ENCODE peak calls at places on chromosomes 4 and X, in five cellular contexts. I is HFF-Myc, J is prostate gland, Z is bronchial epithelial cell, F is IMR-90. P is an unnamed sample.

GRCh38 chrX:30060718-30061117 is 154.6 kb upstream of the MAGEB2 start:
- DNase-seq in F (peak; percentile 21), J (peak; percentile 4), Z (no peak), I (no peak), P (peak; percentile 44)

GRCh38 chr4:180827193-180827592 is 1416.0 kb upstream of the TENM3 start:
- DNase-seq in I (no peak), F (peak; percentile 39), Z (no peak), J (no peak), P (peak; percentile 49)

GRCh38 chr4:123216946-123217345 is 179.6 kb upstream of the SPRY1 start:
- DNase-seq in J (no peak), I (no peak), Z (no peak), F (no peak), P (no peak)

GRCh38 chr4:8853249-8853648 is 18.4 kb downstream of the HMX1 start:
- DNase-seq in F (no peak), J (no peak), I (no peak), Z (no peak), P (no peak)

GRCh38 chr4:150021483-150021882 is 56.8 kb upstream of the DCLK2 start:
- DNase-seq in Z (no peak), J (no peak), I (no peak), F (no peak), P (no peak)

GRCh38 chr4:46354863-46355262 is 35.1 kb downstream of the GABRA2 start:
- DNase-seq in Z (no peak), F (no peak), I (no peak), J (no peak), P (no peak)

GRCh38 chrX:69062493-69062892 is 102.8 kb downstream of the PJA1 start:
- DNase-seq in J (no peak), Z (no peak), I (no peak), F (no peak), P (no peak)

GRCh38 chr4:69744157-69744478 is 16.3 kb downstream of the SULT1B1 start:
- DNase-seq in F (no peak), I (no peak), Z (no peak), J (no peak), P (no peak)

GRCh38 chrX:11100281-11101035 is 10.7 kb upstream of the HCCS start:
- DNase-seq in I (no peak), Z (peak; percentile 66), J (peak; percentile 36), F (peak; percentile 80), P (peak; percentile 75)

GRCh38 chrX:40096395-40097091 is 1.2 kb downstream of the BCOR start:
- DNase-seq in J (peak; percentile 25), I (no peak), F (peak; percentile 45), Z (no peak), P (peak; percentile 58)

GRCh38 chr4:91734682-91735081 is 569.1 kb upstream of the GRID2 start:
- DNase-seq in F (no peak), I (no peak), Z (peak; percentile 29), J (no peak), P (peak; percentile 36)

GRCh38 chr4:65580551-65580950 is 89.7 kb downstream of the EPHA5 start:
- DNase-seq in Z (no peak), F (no peak), J (no peak), I (no peak), P (peak; percentile 46)

GRCh38 chr4:86358176-86358701 is 1.6 kb downstream of the MAPK10 start:
- DNase-seq in J (no peak), I (no peak), Z (no peak), F (peak; percentile 47), P (peak; percentile 65)

GRCh38 chrX:140091276-140091886 is 126.1 kb upstream of the CXorf66 start:
- DNase-seq in F (no peak), I (no peak), Z (no peak), J (peak; percentile 3), P (no peak)

GRCh38 chr4:11805837-11806236 is 377.1 kb upstream of the HS3ST1 start:
- DNase-seq in J (peak; percentile 9), I (no peak), Z (peak; percentile 59), F (peak; percentile 1), P (peak; percentile 40)

GRCh38 chrX:110346681-110347080 is 12.0 kb upstream of the RTL9 start:
- DNase-seq in J (no peak), Z (no peak), F (no peak), I (no peak), P (peak; percentile 33)

GRCh38 chrX:134246282-134246681 is 9.3 kb downstream of the CCDC160 start:
- DNase-seq in Z (no peak), I (no peak), F (no peak), J (no peak), P (peak; percentile 30)

GRCh38 chr4:106080376-106080775 is 185.1 kb downstream of the NPNT start:
- DNase-seq in J (no peak), Z (peak; percentile 26), F (peak; percentile 7), I (no peak), P (peak; percentile 19)

GRCh38 chr4:83285022-83285387 is 407 bp upstream of the COQ2 start:
- DNase-seq in I (no peak), F (peak; percentile 29), Z (peak; percentile 29), J (no peak), P (peak; percentile 74)

GRCh38 chrX:153900806-153901752 is 3.4 kb upstream of the AVPR2 start:
- DNase-seq in I (peak; percentile 20), F (peak; percentile 87), J (no peak), Z (peak; percentile 70), P (peak; percentile 83)

GRCh38 chrX:68511255-68511654 is 12.4 kb downstream of the YIPF6 start:
- DNase-seq in I (no peak), F (peak; percentile 48), J (peak; percentile 6), Z (peak; percentile 34), P (peak; percentile 59)

GRCh38 chr4:577499-578450 is 1.7 kb upstream of the TMEM271 start:
- DNase-seq in J (no peak), F (no peak), I (no peak), Z (peak; percentile 29), P (peak; percentile 17)

GRCh38 chr4:57089549-57089948 is 20.6 kb downstream of the IGFBP7 start:
- DNase-seq in Z (no peak), J (no peak), F (no peak), I (no peak), P (no peak)

GRCh38 chrX:104288269-104288668 is 33.5 kb upstream of the ESX1 start:
- DNase-seq in I (no peak), Z (no peak), F (no peak), J (no peak), P (no peak)

GRCh38 chr4:117421706-117422105 is 336.3 kb upstream of the TRAM1L1 start:
- DNase-seq in F (no peak), Z (no peak), J (no peak), I (no peak), P (no peak)

GRCh38 chr4:44632089-44632488 is 19.3 kb downstream of the YIPF7 start:
- DNase-seq in J (no peak), Z (no peak), F (no peak), I (no peak), P (peak; percentile 5)

GRCh38 chr4:108635070-108635655 is 14.8 kb downstream of the RPL34 start:
- DNase-seq in F (no peak), J (no peak), Z (no peak), I (no peak), P (no peak)

GRCh38 chr4:7110546-7110945 is 42.7 kb upstream of the GRPEL1 start:
- DNase-seq in F (no peak), Z (no peak), J (no peak), I (no peak), P (no peak)

GRCh38 chrX:32874839-32875238 is 336.5 kb downstream of the DMD start:
- DNase-seq in F (no peak), I (no peak), J (no peak), Z (no peak), P (no peak)

GRCh38 chr4:144507309-144508101 is 138.5 kb upstream of the HHIP start:
- DNase-seq in F (peak; percentile 28), Z (peak; percentile 13), I (no peak), J (no peak), P (peak; percentile 18)

GRCh38 chr4:45349859-45350258 is 623.5 kb upstream of the GNPDA2 start:
- DNase-seq in J (no peak), F (no peak), Z (no peak), I (no peak), P (no peak)

GRCh38 chr4:173477016-173477415 is 53.0 kb downstream of the HAND2 start:
- DNase-seq in F (no peak), Z (no peak), I (no peak), J (no peak), P (no peak)

GRCh38 chrX:29662101-29662500 is 553.3 kb upstream of the MAGEB2 start:
- DNase-seq in F (peak; percentile 82), J (no peak), Z (peak; percentile 77), I (peak; percentile 48), P (peak; percentile 71)

GRCh38 chr4:91958651-91959050 is 345.1 kb upstream of the GRID2 start:
- DNase-seq in I (no peak), F (peak; percentile 6), Z (no peak), J (no peak), P (peak; percentile 8)

GRCh38 chr4:173025131-173025530 is 143.5 kb upstream of the GALNT7 start:
- DNase-seq in Z (peak; percentile 70), F (peak; percentile 77), I (peak; percentile 47), J (peak; percentile 64), P (peak; percentile 91)

GRCh38 chr4:23932935-23933334 is 43.1 kb upstream of the PPARGC1A start:
- DNase-seq in Z (peak; percentile 26), I (no peak), J (no peak), F (peak; percentile 8), P (peak; percentile 37)

GRCh38 chr4:76905521-76905920 is 7.6 kb upstream of the SOWAHB start:
- DNase-seq in J (no peak), I (no peak), Z (no peak), F (peak; percentile 72), P (peak; percentile 85)

GRCh38 chr4:1767770-1768366 is 25.2 kb upstream of the FGFR3 start:
- DNase-seq in J (no peak), Z (peak; percentile 41), I (no peak), F (peak; percentile 8), P (peak; percentile 37)
- TF ChIP-seq CTCF in J (peak; percentile 15), Z (peak; percentile 63), I (peak; percentile 19), F (peak; percentile 38), P (peak; percentile 50)

GRCh38 chr4:84470204-84470785 is 28.8 kb downstream of the NKX6-1 start:
- DNase-seq in J (no peak), Z (no peak), I (no peak), F (no peak), P (peak; percentile 26)
- TF ChIP-seq CTCF in J (no peak), Z (no peak), I (peak; percentile 21), F (no peak), P (peak; percentile 51)

GRCh38 chr4:26707342-26707741 is 123.5 kb downstream of the TBC1D19 start:
- DNase-seq in Z (no peak), I (no peak), F (no peak), J (no peak), P (no peak)
- TF ChIP-seq CTCF in Z (no peak), I (no peak), F (no peak), J (no peak), P (no peak)

GRCh38 chr4:39435875-39436563 is 22.7 kb downstream of the RPL9 start:
- DNase-seq in Z (no peak), F (no peak), I (no peak), J (no peak), P (peak; percentile 22)
- TF ChIP-seq CTCF in Z (peak; percentile 8), F (peak; percentile 5), I (no peak), J (no peak), P (peak; percentile 47)